ENCODE peak calls at places on chromosomes 13 and 19, in eight cellular contexts. S is ovary, R is breast epithelium, N is A549, E is IMR-90, B is lower leg skin, K is HCT116, Y is adrenal gland. A is an unnamed sample.

GRCh38 chr13:73293902-73294523 is 235.2 kb downstream of the KLF5 start:
- DNase-seq in R (no peak), S (no peak), N (no peak), E (no peak), B (no peak), Y (no peak), K (no peak), A (no peak)

GRCh38 chr13:111389621-111390521 is 69.4 kb downstream of the TEX29 start:
- DNase-seq in K (no peak), Y (no peak), E (no peak), N (no peak), B (no peak), S (no peak), R (no peak), A (no peak)

GRCh38 chr13:30985637-30986205 is 53.3 kb downstream of the TEX26 start:
- DNase-seq in B (no peak), R (no peak), S (no peak), K (no peak), Y (no peak), N (no peak), E (peak; percentile 79), A (no peak)

GRCh38 chr13:46896346-46897138 is at the start of gene HTR2A:
- DNase-seq in R (peak; percentile 41), E (peak; percentile 17), B (no peak), Y (no peak), N (no peak), S (peak; percentile 33), K (no peak), A (no peak)

GRCh38 chr19:12788682-12789097 is 2.6 kb upstream of the JUNB start:
- DNase-seq in E (peak; percentile 75), B (peak; percentile 72), R (peak; percentile 72), Y (peak; percentile 85), N (no peak), S (peak; percentile 87), K (no peak), A (peak; percentile 93)

GRCh38 chr13:50410921-50411712 is 395.9 kb downstream of the KCNRG start:
- DNase-seq in E (peak; percentile 86), Y (peak; percentile 72), B (no peak), R (no peak), K (peak; percentile 69), N (peak; percentile 54), S (no peak), A (no peak)

GRCh38 chr19:41263850-41264580 is at the start of gene HNRNPUL1:
- DNase-seq in R (peak; percentile 100), E (peak; percentile 100), S (peak; percentile 100), K (peak; percentile 100), B (peak; percentile 100), N (peak; percentile 100), Y (peak; percentile 100), A (peak; percentile 100)

GRCh38 chr19:55537741-55538111 is 793 bp upstream of the SBK2 start:
- DNase-seq in K (no peak), E (peak; percentile 69), Y (no peak), S (no peak), B (no peak), R (no peak), N (no peak), A (no peak)

GRCh38 chr13:27011661-27012060 is 159.9 kb downstream of the USP12 start:
- DNase-seq in K (no peak), N (no peak), Y (no peak), S (no peak), B (no peak), E (no peak), R (no peak), A (no peak)

GRCh38 chr13:46473806-46474205 is 79.2 kb upstream of the LRCH1 start:
- DNase-seq in R (no peak), S (no peak), E (no peak), N (no peak), K (no peak), Y (no peak), B (no peak), A (no peak)

GRCh38 chr19:18856385-18857126 is 24.8 kb downstream of the UPF1 start:
- DNase-seq in Y (no peak), S (no peak), K (no peak), B (no peak), N (no peak), E (no peak), R (no peak), A (peak; percentile 18)

GRCh38 chr13:29474991-29475390 is 120.5 kb downstream of the SLC7A1 start:
- DNase-seq in R (no peak), N (no peak), K (no peak), S (no peak), B (no peak), E (peak; percentile 91), Y (no peak), A (no peak)

GRCh38 chr13:98207411-98207810 is 30.3 kb upstream of the RNF113B start:
- DNase-seq in B (no peak), S (no peak), R (no peak), Y (no peak), E (peak; percentile 55), K (no peak), N (no peak), A (no peak)

GRCh38 chr13:75635101-75635620 is 969 bp upstream of the LMO7 start:
- DNase-seq in E (no peak), Y (no peak), N (no peak), R (no peak), S (peak; percentile 51), K (no peak), B (no peak), A (no peak)

GRCh38 chr13:51674276-51674675 is 90.0 kb downstream of the WDFY2 start:
- DNase-seq in Y (no peak), N (no peak), K (peak; percentile 12), S (no peak), B (peak; percentile 73), R (peak; percentile 90), E (no peak), A (no peak)

GRCh38 chr19:18731562-18732008 is 48.1 kb downstream of the CRTC1 start:
- DNase-seq in E (peak; percentile 13), B (no peak), N (no peak), S (peak; percentile 41), R (no peak), K (no peak), Y (no peak), A (no peak)

GRCh38 chr13:40187324-40187795 is 479.1 kb downstream of the FOXO1 start:
- DNase-seq in E (no peak), N (no peak), B (no peak), R (no peak), S (no peak), Y (no peak), K (no peak), A (no peak)

GRCh38 chr13:32019612-32020233 is 11.9 kb upstream of the FRY start:
- DNase-seq in K (peak; percentile 37), Y (peak; percentile 39), N (peak; percentile 25), B (no peak), R (no peak), S (peak; percentile 31), E (peak; percentile 81), A (peak; percentile 44)

GRCh38 chr13:113765241-113765910 is 6.3 kb downstream of the TMEM255B start:
- DNase-seq in K (no peak), S (no peak), N (no peak), R (no peak), Y (no peak), E (no peak), B (no peak), A (no peak)

DNA sequence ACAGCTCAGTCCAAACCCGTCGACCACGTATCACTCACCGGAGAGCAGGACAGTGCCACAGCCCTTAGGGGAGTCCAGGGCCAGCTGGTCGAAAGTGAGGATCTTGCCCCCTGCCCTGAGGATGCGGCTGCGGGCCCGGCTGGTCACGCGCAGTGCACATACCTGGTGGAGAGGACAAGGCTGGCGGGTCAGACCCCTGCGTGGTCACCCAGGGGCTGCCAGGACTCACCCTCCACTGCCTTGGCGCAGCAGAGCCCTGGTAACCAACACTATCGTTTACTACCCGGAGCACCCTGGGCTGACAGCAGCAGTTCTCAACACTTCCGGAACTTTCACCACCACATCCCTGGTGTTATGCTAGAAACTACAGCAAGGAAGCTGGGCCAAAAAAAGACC is 1.2 kb upstream of the FAM83E start:
- DNase-seq in K (no peak), Y (no peak), R (no peak), E (no peak), N (no peak), S (no peak), B (no peak), A (no peak)
- TF ChIP-seq POLR2A in K (no peak), Y (no peak), R (no peak), E (no peak), N (no peak), S (no peak), B (no peak), A (no peak)

GRCh38 chr13:109785141-109785891 is 1.1 kb downstream of the IRS2 start:
- DNase-seq in E (peak; percentile 57), N (no peak), B (peak; percentile 32), R (peak; percentile 44), K (no peak), Y (peak; percentile 51), S (peak; percentile 69), A (peak; percentile 74)
- TF ChIP-seq POLR2A in E (no peak), N (peak; percentile 19), B (no peak), R (no peak), K (no peak), Y (peak; percentile 12), S (no peak), A (no peak)

GRCh38 chr19:35991731-35992450 is 3.1 kb upstream of the SDHAF1 start:
- DNase-seq in E (no peak), S (no peak), Y (no peak), R (no peak), B (no peak), K (no peak), N (no peak), A (no peak)

GRCh38 chr19:35995655-35995993 is 636 bp downstream of the SDHAF1 start:
- DNase-seq in B (no peak), S (peak; percentile 58), Y (peak; percentile 48), E (peak; percentile 8), K (no peak), N (peak; percentile 78), R (no peak), A (peak; percentile 76)

GRCh38 chr19:35992902-35993765 is 1.9 kb upstream of the SDHAF1 start:
- DNase-seq in K (no peak), R (no peak), S (no peak), E (no peak), Y (no peak), B (no peak), N (no peak), A (no peak)

GRCh38 chr19:35996777-35997176 is 1.8 kb downstream of the SDHAF1 start:
- DNase-seq in S (no peak), E (no peak), K (no peak), B (no peak), R (no peak), Y (no peak), N (no peak), A (no peak)

GRCh38 chr19:35994868-35995654 is at the start of gene SDHAF1:
- DNase-seq in E (peak; percentile 90), R (peak; percentile 93), Y (peak; percentile 97), S (peak; percentile 95), B (peak; percentile 94), K (peak; percentile 85), N (peak; percentile 100), A (peak; percentile 97)
- TF ChIP-seq POLR2A in E (no peak), R (peak; percentile 76), Y (peak; percentile 57), S (peak; percentile 77), B (no peak), K (peak; percentile 38), N (peak; percentile 99), A (peak; percentile 87)

GRCh38 chr19:6826281-6826920 is 53.9 kb downstream of the VAV1 start:
- DNase-seq in S (no peak), N (no peak), K (no peak), Y (no peak), B (no peak), E (no peak), R (no peak), A (no peak)
- TF ChIP-seq POLR2A in S (no peak), N (no peak), K (no peak), Y (no peak), B (no peak), E (no peak), R (no peak), A (no peak)

GRCh38 chr19:15107056-15108010 is at the start of gene SYDE1:
- DNase-seq in K (no peak), B (no peak), Y (peak; percentile 47), S (peak; percentile 69), E (peak; percentile 55), R (peak; percentile 39), N (no peak), A (no peak)
- TF ChIP-seq POLR2A in K (no peak), B (no peak), Y (peak; percentile 44), S (peak; percentile 48), E (peak; percentile 79), R (peak; percentile 18), N (peak; percentile 15), A (no peak)